ENCODE peak calls at places on chromosomes 7 and 10, in eight cellular contexts. O is transverse colon, F is smooth muscle cell of the brain vasculature, B is GM04503, L is NCI-H146, P is tibial artery, C is LoVo, I is Kasumi-1. Y is an unnamed sample.

GRCh38 chr7:63925626-63926460 is 72.8 kb upstream of the ZNF722 start:
- DNase-seq in O (peak), F (no peak), B (no peak), L (peak), P (peak), C (no peak), I (peak), Y (peak)

GRCh38 chr7:114530074-114530611 is 115.5 kb downstream of the FOXP2 start:
- DNase-seq in O (no peak), F (peak), B (peak), L (peak), P (no peak), C (peak), I (no peak), Y (no peak)

GRCh38 chr10:80535671-80536360 is 1.9 kb upstream of the SH2D4B start:
- DNase-seq in O (peak), F (no peak), B (no peak), L (no peak), P (no peak), C (peak), I (peak), Y (no peak)

GRCh38 chr7:3277604-3278572 is 23.2 kb upstream of the SDK1 start:
- DNase-seq in O (no peak), F (no peak), B (no peak), L (no peak), P (no peak), C (no peak), I (no peak), Y (no peak)

GRCh38 chr7:155340721-155341120 is 43.0 kb downstream of the INSIG1 start:
- DNase-seq in O (no peak), F (no peak), B (no peak), L (no peak), P (no peak), C (no peak), I (no peak), Y (no peak)

GRCh38 chr7:158266817-158267736 is 320.5 kb downstream of the PTPRN2 start:
- DNase-seq in O (peak), F (no peak), B (no peak), L (no peak), P (peak), C (no peak), I (no peak), Y (no peak)

GRCh38 chr10:121994429-121994881 is 5.5 kb downstream of the TACC2 start:
- DNase-seq in O (peak), F (no peak), B (no peak), L (no peak), P (peak), C (peak), I (no peak), Y (peak)

GRCh38 chr7:50349963-50350944 is 45.7 kb downstream of the IKZF1 start:
- DNase-seq in O (no peak), F (no peak), B (no peak), L (no peak), P (no peak), C (no peak), I (no peak), Y (no peak)

GRCh38 chr10:53536322-53536721 is 763.7 kb upstream of the MBL2 start:
- DNase-seq in O (no peak), F (no peak), B (no peak), L (no peak), P (no peak), C (no peak), I (no peak), Y (no peak)

GRCh38 chr10:122525788-122526187 is 34.8 kb upstream of the DMBT1 start:
- DNase-seq in O (peak), F (no peak), B (no peak), L (peak), P (no peak), C (peak), I (no peak), Y (no peak)

GRCh38 chr10:33309410-33309809 is 25.1 kb downstream of the NRP1 start:
- DNase-seq in O (no peak), F (no peak), B (no peak), L (no peak), P (no peak), C (no peak), I (no peak), Y (no peak)

GRCh38 chr7:34501161-34501560 is 156.9 kb upstream of the NPSR1 start:
- DNase-seq in O (no peak), F (no peak), B (no peak), L (no peak), P (no peak), C (no peak), I (no peak), Y (no peak)

GRCh38 chr7:148327379-148327778 is 263.2 kb upstream of the C7orf33 start:
- DNase-seq in O (no peak), F (no peak), B (no peak), L (no peak), P (no peak), C (peak), I (no peak), Y (no peak)

GRCh38 chr10:88117869-88118632 is 254.6 kb downstream of the PTEN start:
- DNase-seq in O (no peak), F (no peak), B (no peak), L (no peak), P (no peak), C (no peak), I (peak), Y (no peak)

GRCh38 chr10:11573497-11573896 is 38.0 kb downstream of the USP6NL start:
- DNase-seq in O (no peak), F (no peak), B (peak), L (no peak), P (no peak), C (no peak), I (peak), Y (peak)

GRCh38 chr10:111076682-111077661 is at the start of gene ADRA2A:
- DNase-seq in O (peak), F (no peak), B (peak), L (peak), P (no peak), C (peak), I (peak), Y (peak)

GRCh38 chr7:55132890-55133551 is 114.2 kb downstream of the EGFR start:
- DNase-seq in O (peak), F (peak), B (peak), L (no peak), P (peak), C (peak), I (no peak), Y (no peak)

GRCh38 chr7:45404622-45405021 is 169.5 kb upstream of the ADCY1 start:
- DNase-seq in O (no peak), F (no peak), B (no peak), L (no peak), P (no peak), C (no peak), I (no peak), Y (no peak)

GRCh38 chr10:113858541-113858940 is 4.1 kb downstream of the NHLRC2 start:
- DNase-seq in O (no peak), F (no peak), B (no peak), L (no peak), P (no peak), C (no peak), I (no peak), Y (no peak)